ENCODE peak calls at places on chromosomes 5 and 9, in four cellular contexts. J is dorsolateral prefrontal cortex, H is esophagus squamous epithelium, A is GM13977. O is an unnamed sample.

GRCh38 chr9:111148390-111148993 is 110.2 kb upstream of the LPAR1 start:
- DNase-seq in J (no peak), H (no peak), A (no peak), O (no peak)

GRCh38 chr9:100084145-100084478 is 14.7 kb downstream of the ERP44 start:
- DNase-seq in J (no peak), H (no peak), A (peak), O (no peak)

GRCh38 chr5:179452356-179453230 is 97.8 kb upstream of the RUFY1 start:
- DNase-seq in J (no peak), H (no peak), A (no peak), O (no peak)

GRCh38 chr5:149227168-149227826 is 44.4 kb upstream of the AFAP1L1 start:
- DNase-seq in J (no peak), H (no peak), A (no peak), O (no peak)

GRCh38 chr9:129776938-129777768 is 24.3 kb upstream of the PTGES start:
- DNase-seq in J (peak), H (peak), A (no peak), O (peak)

GRCh38 chr9:89617978-89618377 is 13.2 kb downstream of the GADD45G start:
- DNase-seq in J (no peak), H (no peak), A (no peak), O (no peak)

GRCh38 chr5:73122875-73123810 is 2.8 kb downstream of the TMEM171 start:
- DNase-seq in J (no peak), H (no peak), A (no peak), O (no peak)

GRCh38 chr5:148228392-148228984 is 9.8 kb upstream of the MARCOL start:
- DNase-seq in J (no peak), H (no peak), A (no peak), O (no peak)

GRCh38 chr5:68215208-68215887 is at the start of gene PIK3R1:
- DNase-seq in J (peak), H (peak), A (peak), O (peak)
- TF ChIP-seq CTCF in J (peak), H (peak), A (no peak), O (peak)

DNA sequence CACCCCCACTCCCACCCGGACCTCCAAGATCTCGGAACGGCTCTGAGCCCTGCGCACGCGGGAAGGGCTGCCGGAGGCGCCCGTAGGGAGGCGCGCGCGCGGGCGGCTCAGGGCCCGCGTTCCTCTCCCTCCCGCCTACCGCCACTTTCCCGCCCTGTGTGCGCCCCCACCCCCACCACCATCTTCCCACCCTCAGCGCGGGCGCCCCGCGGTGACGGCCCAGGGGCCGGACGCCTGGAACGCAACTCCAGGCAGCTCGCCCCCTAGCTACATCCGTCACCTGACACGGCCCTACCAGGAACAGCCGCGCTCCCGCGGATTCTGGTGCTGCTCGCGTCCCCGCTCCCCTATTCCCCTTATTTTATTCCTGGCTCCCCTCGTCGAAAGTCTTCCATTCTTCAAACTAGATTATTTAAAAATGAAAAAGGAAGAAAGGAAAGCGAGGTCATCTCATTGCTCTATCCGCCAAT is at the start of gene CDKN2B-AS1:
- DNase-seq in J (peak), H (no peak), A (peak), O (peak)
- TF ChIP-seq CTCF in J (no peak), H (no peak), A (peak), O (no peak)

GRCh38 chr5:143208365-143208641 is 195.2 kb downstream of the NR3C1 start:
- DNase-seq in J (no peak), H (no peak), A (no peak), O (no peak)

GRCh38 chr5:143207563-143208364 is 195.7 kb downstream of the NR3C1 start:
- DNase-seq in J (no peak), H (no peak), A (no peak), O (no peak)

GRCh38 chr5:143209881-143210395 is 193.5 kb downstream of the NR3C1 start:
- DNase-seq in J (no peak), H (no peak), A (no peak), O (no peak)

GRCh38 chr5:143207058-143207457 is 196.4 kb downstream of the NR3C1 start:
- DNase-seq in J (no peak), H (no peak), A (no peak), O (no peak)

DNA sequence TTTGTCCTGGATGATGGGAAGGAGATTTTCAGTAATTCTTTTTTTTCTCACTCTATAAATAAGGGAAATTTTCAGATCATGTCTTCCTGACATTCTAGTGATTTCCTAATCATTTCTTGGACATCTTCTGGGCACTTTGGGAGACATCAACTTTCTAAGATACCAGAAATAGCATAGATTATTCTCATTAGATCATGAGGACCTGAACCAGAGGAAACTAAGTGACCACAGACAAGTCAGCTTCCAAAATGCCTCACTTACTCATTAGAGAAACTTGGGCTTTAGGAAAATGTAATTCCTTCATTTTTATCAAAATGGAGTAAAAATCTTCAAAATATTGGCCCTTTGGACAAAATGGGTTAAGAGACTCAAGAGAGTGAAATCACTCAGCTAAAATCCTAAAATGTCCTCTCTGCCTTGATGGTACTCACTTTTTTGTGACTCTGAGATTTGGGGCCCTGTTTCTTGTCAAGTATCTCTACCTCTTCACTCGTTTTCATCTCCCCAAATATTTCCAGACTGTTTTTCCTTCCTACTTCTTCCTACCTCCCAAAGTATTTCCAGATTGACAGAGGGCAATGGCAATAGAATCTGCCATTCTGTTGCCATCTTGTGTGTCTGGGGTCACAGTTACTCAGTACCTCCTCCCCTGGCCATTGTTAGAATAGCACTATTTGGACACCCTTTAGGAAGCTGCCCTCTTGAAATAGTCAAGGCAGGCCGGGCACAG is 194.5 kb downstream of the NR3C1 start:
- DNase-seq in J (no peak), H (no peak), A (no peak), O (no peak)
- TF ChIP-seq CTCF in J (no peak), H (no peak), A (peak), O (no peak)

DNA sequence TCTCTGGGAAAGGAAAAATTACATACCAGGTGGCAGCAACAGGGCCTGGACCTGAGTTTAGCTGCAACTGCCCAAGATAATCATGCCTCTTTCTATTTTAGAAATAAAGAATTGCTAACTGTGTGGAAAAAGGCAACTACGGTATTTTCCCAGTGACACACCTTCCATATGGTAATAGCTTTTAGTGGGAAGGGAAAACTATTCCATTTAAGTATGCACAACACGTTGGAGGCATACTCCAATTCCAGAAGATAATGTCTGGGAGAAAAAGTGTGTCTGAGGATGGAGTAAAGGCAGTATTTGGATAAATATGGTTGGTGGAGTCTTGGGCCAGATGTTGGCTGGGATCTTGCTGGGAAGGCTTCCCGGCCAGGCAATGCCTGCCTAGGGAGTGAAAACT is 40.7 kb downstream of the SH3PXD2B start:
- DNase-seq in J (no peak), H (no peak), A (no peak), O (no peak)
- TF ChIP-seq CTCF in J (no peak), H (no peak), A (no peak), O (no peak)

GRCh38 chr5:172901012-172901780 is 58.0 kb upstream of the RPL26L1 start:
- DNase-seq in J (no peak), H (no peak), A (no peak), O (peak)

GRCh38 chr5:172897691-172898512 is 61.3 kb upstream of the RPL26L1 start:
- DNase-seq in J (no peak), H (no peak), A (no peak), O (peak)

GRCh38 chr5:172898513-172899369 is 60.5 kb upstream of the RPL26L1 start:
- DNase-seq in J (no peak), H (no peak), A (no peak), O (no peak)

GRCh38 chr5:172901788-172902496 is 57.3 kb upstream of the RPL26L1 start:
- DNase-seq in J (no peak), H (no peak), A (no peak), O (no peak)

DNA sequence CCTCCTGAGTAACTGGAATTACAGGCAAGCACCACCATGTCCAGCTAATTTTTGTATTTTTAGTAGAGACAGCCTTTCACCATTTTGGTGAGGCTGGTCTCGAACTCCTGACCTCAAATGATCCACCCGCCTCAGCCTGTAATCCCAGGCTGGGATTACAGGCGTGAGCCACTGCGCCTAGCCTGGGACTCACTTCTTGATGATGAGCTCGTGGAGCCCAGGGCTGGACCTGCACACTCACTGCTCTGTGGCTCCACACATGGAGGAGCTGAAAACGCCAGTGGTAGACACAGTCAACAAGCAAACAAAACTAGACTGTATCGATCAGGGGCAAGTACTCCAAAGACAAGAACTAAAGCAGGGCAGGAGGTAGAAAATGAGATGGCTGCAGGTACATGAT is 59.8 kb upstream of the RPL26L1 start:
- DNase-seq in J (no peak), H (no peak), A (no peak), O (peak)
- TF ChIP-seq CTCF in J (no peak), H (no peak), A (no peak), O (no peak)

GRCh38 chr9:132672413-132672690 is 2.1 kb downstream of the GTF3C4 start:
- DNase-seq in J (no peak), H (no peak), A (no peak), O (no peak)
- TF ChIP-seq CTCF in J (no peak), H (no peak), A (no peak), O (no peak)

DNA sequence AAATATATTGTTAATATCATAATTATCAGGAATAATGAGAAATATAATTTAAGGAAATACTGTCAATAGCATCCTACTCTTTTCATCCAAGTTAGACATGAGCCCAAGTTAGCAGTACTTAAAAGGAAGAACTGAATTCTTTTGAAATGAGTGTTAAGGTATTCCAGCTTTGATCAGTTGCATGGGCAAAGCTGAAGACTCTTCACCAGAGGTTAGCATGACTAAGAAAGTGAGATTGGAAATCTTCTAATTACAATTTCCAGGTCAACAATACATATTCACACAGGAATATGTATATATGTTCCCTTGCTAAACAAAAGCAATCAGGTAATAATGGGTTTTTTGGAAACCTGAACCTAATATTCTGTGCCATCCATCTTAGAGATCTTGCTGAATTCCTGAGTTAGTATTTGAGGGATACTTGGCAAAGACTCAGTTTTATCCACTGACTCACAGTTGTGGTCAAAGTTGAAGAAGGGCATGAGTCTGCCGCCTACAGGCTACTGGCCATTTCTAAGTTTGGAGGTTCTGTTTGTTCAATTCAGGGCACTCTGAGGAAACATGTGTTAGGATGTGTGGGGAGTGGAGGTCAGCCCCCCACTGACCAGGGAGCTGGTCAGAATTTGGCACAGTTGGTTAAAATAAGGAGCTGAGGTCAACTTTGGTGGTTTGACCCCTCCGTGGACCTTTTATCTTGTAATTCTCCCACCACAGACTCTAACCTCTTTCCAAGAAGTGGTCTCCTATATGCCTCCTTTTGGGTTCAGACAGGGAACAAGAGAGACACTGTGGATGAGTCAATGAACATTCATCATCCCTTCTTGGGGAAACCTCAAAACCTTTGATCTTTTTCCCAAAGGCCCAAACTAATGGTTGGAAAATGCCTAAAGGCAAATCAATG is 118.3 kb downstream of the PIK3R1 start:
- DNase-seq in J (no peak), H (no peak), A (no peak), O (no peak)
- TF ChIP-seq CTCF in J (no peak), H (no peak), A (no peak), O (no peak)

O was measured in psoas muscle.